ENCODE peak calls at places on chromosomes 16 and 17, in seven cellular contexts. V is gastrocnemius medialis, M is HCT116, R is body of pancreas, W is heart left ventricle, D is right lobe of liver, J is K562. Z is an unnamed sample. For H3K4me1, the result is how much of the 10 kb centered on the place peaks cover.

GRCh38 chr17:42463976-42464400 is 5.3 kb downstream of the ATP6V0A1 start:
- ATAC-seq in V (no peak), M (no peak), R (no peak), W (no peak), D (peak), J (no peak), Z (no peak)

GRCh38 chr16:10521681-10522274 is 58.6 kb downstream of the EMP2 start:
- ATAC-seq in V (peak), M (peak), R (peak), W (peak), D (peak), J (peak), Z (peak)

GRCh38 chr17:55420776-55421178 is 858 bp downstream of the MMD start:
- ATAC-seq in V (peak), M (peak), R (no peak), W (peak), D (peak), J (peak), Z (no peak)

GRCh38 chr17:80861892-80862291 is 129.7 kb upstream of the CHMP6 start:
- ATAC-seq in V (no peak), M (peak), R (no peak), W (peak), D (no peak), J (no peak), Z (peak)

GRCh38 chr17:80890551-80890930 is 101.1 kb upstream of the CHMP6 start:
- ATAC-seq in V (no peak), M (no peak), R (no peak), W (no peak), D (no peak), J (no peak), Z (no peak)

GRCh38 chr17:63760771-63761539 is 12.4 kb downstream of the CCDC47 start:
- ATAC-seq in V (no peak), M (no peak), R (no peak), W (no peak), D (no peak), J (no peak), Z (no peak)

GRCh38 chr17:34852614-34853013 is 108.6 kb downstream of the CCT6B start:
- ATAC-seq in V (no peak), M (peak), R (no peak), W (no peak), D (no peak), J (peak), Z (no peak)

GRCh38 chr16:72752004-72752695 is 295.8 kb downstream of the ZFHX3 start:
- ATAC-seq in V (no peak), M (no peak), R (no peak), W (no peak), D (no peak), J (no peak), Z (no peak)

GRCh38 chr16:68331879-68332410 is 21.1 kb downstream of the PRMT7 start:
- ATAC-seq in V (no peak), M (no peak), R (no peak), W (no peak), D (peak), J (no peak), Z (no peak)

GRCh38 chr16:88005148-88005547 is 53.9 kb downstream of the BANP start:
- ATAC-seq in V (no peak), M (peak), R (no peak), W (no peak), D (no peak), J (peak), Z (no peak)

GRCh38 chr17:32277284-32277683 is 11.7 kb downstream of the RHBDL3 start:
- ATAC-seq in V (no peak), M (no peak), R (no peak), W (no peak), D (no peak), J (peak), Z (no peak)

GRCh38 chr16:49824600-49824999 is 31.3 kb downstream of the ZNF423 start:
- ATAC-seq in V (no peak), M (no peak), R (no peak), W (no peak), D (no peak), J (no peak), Z (no peak)

GRCh38 chr17:18925187-18925586 is 26.8 kb upstream of the SLC5A10 start:
- ATAC-seq in V (no peak), M (no peak), R (no peak), W (no peak), D (no peak), J (no peak), Z (no peak)

GRCh38 chr16:57194512-57194911 is 8.4 kb downstream of the RSPRY1 start:
- ATAC-seq in V (no peak), M (peak), R (no peak), W (peak), D (peak), J (no peak), Z (no peak)

GRCh38 chr16:3548445-3548844 is 28.8 kb downstream of the NLRC3 start:
- ATAC-seq in V (no peak), M (no peak), R (no peak), W (peak), D (no peak), J (no peak), Z (no peak)

GRCh38 chr16:14445935-14446715 is 183.9 kb downstream of the PARN start:
- ATAC-seq in V (no peak), M (no peak), R (no peak), W (no peak), D (no peak), J (no peak), Z (no peak)

GRCh38 chr17:43406676-43407645 is 8.2 kb downstream of the ARL4D start:
- ATAC-seq in V (no peak), M (no peak), R (no peak), W (peak), D (no peak), J (no peak), Z (no peak)

GRCh38 chr17:74037320-74037719 is 166.2 kb upstream of the RPL38 start:
- ATAC-seq in V (no peak), M (peak), R (no peak), W (no peak), D (no peak), J (peak), Z (no peak)

GRCh38 chr17:67253379-67253778 is 8.4 kb upstream of the HELZ start:
- ATAC-seq in V (no peak), M (no peak), R (no peak), W (no peak), D (no peak), J (no peak), Z (no peak)

DNA sequence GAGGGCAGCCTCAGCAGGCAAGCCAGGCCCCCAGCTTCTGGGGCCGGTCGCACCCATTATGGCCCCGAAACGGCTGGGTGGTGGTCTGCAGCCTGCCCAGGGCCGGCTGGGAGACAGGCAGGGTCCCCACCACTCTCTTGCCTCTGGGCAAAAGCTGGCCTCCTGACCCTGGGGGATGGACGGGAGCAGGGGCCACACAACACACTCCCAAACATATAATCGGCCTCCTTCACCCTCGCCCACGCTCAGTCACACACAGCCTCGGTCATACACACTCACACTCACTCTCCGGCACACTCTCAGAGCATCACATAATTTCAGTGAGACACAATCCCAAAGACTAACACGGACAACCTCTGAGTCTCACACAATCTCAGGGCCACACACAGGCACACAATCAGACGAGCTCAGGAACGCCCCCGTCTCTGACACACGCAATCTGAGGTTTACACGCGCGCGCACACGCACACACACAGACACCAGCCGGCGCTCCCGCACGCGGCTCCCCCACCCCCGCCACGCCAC is 563 bp downstream of the PEMT start:
- ATAC-seq in V (no peak), M (peak), R (no peak), W (no peak), D (no peak), J (peak), Z (no peak)
- TF ChIP-seq POLR2A in V (no peak), M (no peak), R (no peak), W (no peak), D (no peak), J (no peak), Z (no peak)

DNA sequence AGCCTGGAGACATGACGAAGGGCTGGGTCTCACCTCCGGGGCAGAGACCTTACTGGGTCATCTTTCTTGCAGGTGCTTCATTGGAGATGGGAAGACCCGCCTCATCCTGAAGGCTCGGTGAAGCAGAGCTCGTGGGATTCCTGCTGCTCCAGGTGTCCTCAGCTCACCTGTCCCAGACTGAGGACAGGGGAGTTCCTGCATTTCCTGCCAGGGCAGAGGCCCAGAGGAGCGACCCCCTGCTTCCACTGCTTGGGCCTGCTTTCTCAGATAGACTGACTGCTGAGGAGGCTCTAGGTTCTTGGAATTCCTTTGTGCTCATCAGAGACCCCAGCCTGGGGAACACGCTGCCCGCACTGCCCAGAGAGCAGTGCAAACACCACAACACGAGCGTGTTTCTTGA is 11.6 kb downstream of the AQP8 start:
- ATAC-seq in V (no peak), M (no peak), R (no peak), W (no peak), D (no peak), J (no peak), Z (no peak)
- H3K4me1 ChIP-seq in V (under half), M (under half), R (under half), W (under half), D (under half), J (under half), Z (under half)

GRCh38 chr16:64893386-64893785 is 228.5 kb downstream of the CDH11 start:
- ATAC-seq in V (no peak), M (no peak), R (no peak), W (no peak), D (no peak), J (no peak), Z (no peak)
- H3K4me3 ChIP-seq in V (no peak), M (no peak), R (no peak), W (no peak), D (no peak), J (no peak), Z (no peak)

GRCh38 chr17:44941712-44942331 is 5.8 kb downstream of the KIF18B start:
- ATAC-seq in V (no peak), M (peak), R (no peak), W (no peak), D (no peak), J (no peak), Z (no peak)
- TF ChIP-seq POLR2A in V (no peak), M (no peak), R (no peak), W (no peak), D (no peak), J (no peak), Z (no peak)

GRCh38 chr17:72487731-72488325 is 367.0 kb downstream of the SOX9 start:
- ATAC-seq in V (no peak), M (no peak), R (no peak), W (no peak), D (no peak), J (no peak), Z (no peak)
- H3K4me1 ChIP-seq in V (under half), M (under half), R (under half), W (under half), D (under half), J (under half), Z (under half)

GRCh38 chr17:68394608-68395331 is 62.5 kb downstream of the WIPI1 start:
- ATAC-seq in V (no peak), M (no peak), R (no peak), W (no peak), D (no peak), J (no peak), Z (no peak)
- H3K4me3 ChIP-seq in V (no peak), M (no peak), R (no peak), W (no peak), D (no peak), J (no peak), Z (no peak)

Z was measured in gastroesophageal sphincter.